ENCODE peak calls at places on chromosomes 6 and 20, in six cellular contexts. One of them, this sample, is unnamed.
A peak's percentile ranks its signal among the peaks of the same experiment; 100 is the strongest.

GRCh38 chr6:341914-342831 is 49.4 kb upstream of the IRF4 start:
- DNase-seq in stomach: no peak
- DNase-seq in A549: no peak
- DNase-seq in transverse colon: peak; percentile 53
- DNase-seq in gastrocnemius medialis: no peak
- DNase-seq in ovary: no peak
- DNase-seq in this sample: no peak

GRCh38 chr6:23176471-23176870 is 607.1 kb downstream of the HDGFL1 start:
- DNase-seq in stomach: no peak
- DNase-seq in A549: no peak
- DNase-seq in transverse colon: no peak
- DNase-seq in gastrocnemius medialis: no peak
- DNase-seq in ovary: no peak
- DNase-seq in this sample: no peak

GRCh38 chr6:138957903-138958302 is 30.1 kb downstream of the REPS1 start:
- DNase-seq in stomach: no peak
- DNase-seq in A549: no peak
- DNase-seq in transverse colon: no peak
- DNase-seq in gastrocnemius medialis: no peak
- DNase-seq in ovary: no peak
- DNase-seq in this sample: no peak

GRCh38 chr6:108876929-108877775 is 28.9 kb downstream of the ARMC2 start:
- DNase-seq in stomach: peak; percentile 55
- DNase-seq in A549: no peak
- DNase-seq in transverse colon: peak; percentile 53
- DNase-seq in gastrocnemius medialis: peak; percentile 70
- DNase-seq in ovary: no peak
- DNase-seq in this sample: peak; percentile 77

GRCh38 chr6:27777614-27778355 is 134.4 kb downstream of the OR2B2 start:
- DNase-seq in stomach: no peak
- DNase-seq in A549: peak; percentile 45
- DNase-seq in transverse colon: no peak
- DNase-seq in gastrocnemius medialis: no peak
- DNase-seq in ovary: no peak
- DNase-seq in this sample: no peak

GRCh38 chr20:57779401-57780003 is 69.7 kb upstream of the PMEPA1 start:
- DNase-seq in stomach: no peak
- DNase-seq in A549: peak; percentile 57
- DNase-seq in transverse colon: no peak
- DNase-seq in gastrocnemius medialis: no peak
- DNase-seq in ovary: no peak
- DNase-seq in this sample: no peak

GRCh38 chr6:129353067-129353466 is 356.9 kb downstream of the ARHGAP18 start:
- DNase-seq in stomach: peak; percentile 77
- DNase-seq in A549: no peak
- DNase-seq in transverse colon: peak; percentile 14
- DNase-seq in gastrocnemius medialis: no peak
- DNase-seq in ovary: no peak
- DNase-seq in this sample: no peak

GRCh38 chr6:111175135-111175534 is 87.8 kb downstream of the SLC16A10 start:
- DNase-seq in stomach: no peak
- DNase-seq in A549: no peak
- DNase-seq in transverse colon: no peak
- DNase-seq in gastrocnemius medialis: no peak
- DNase-seq in ovary: no peak
- DNase-seq in this sample: no peak

GRCh38 chr6:32855467-32856174 is 1.6 kb downstream of the PSMB9 start:
- DNase-seq in stomach: no peak
- DNase-seq in A549: no peak
- DNase-seq in transverse colon: no peak
- DNase-seq in gastrocnemius medialis: no peak
- DNase-seq in ovary: no peak
- DNase-seq in this sample: no peak

GRCh38 chr6:168120390-168121307 is 41.6 kb upstream of the FRMD1 start:
- DNase-seq in stomach: no peak
- DNase-seq in A549: no peak
- DNase-seq in transverse colon: no peak
- DNase-seq in gastrocnemius medialis: no peak
- DNase-seq in ovary: no peak
- DNase-seq in this sample: peak; percentile 9

GRCh38 chr6:35377002-35377401 is 34.6 kb downstream of the PPARD start:
- DNase-seq in stomach: no peak
- DNase-seq in A549: no peak
- DNase-seq in transverse colon: no peak
- DNase-seq in gastrocnemius medialis: no peak
- DNase-seq in ovary: no peak
- DNase-seq in this sample: no peak

GRCh38 chr6:167568407-167569024 is 243.6 kb downstream of the TTLL2 start:
- DNase-seq in stomach: no peak
- DNase-seq in A549: no peak
- DNase-seq in transverse colon: no peak
- DNase-seq in gastrocnemius medialis: no peak
- DNase-seq in ovary: no peak
- DNase-seq in this sample: peak; percentile 56

GRCh38 chr6:63352587-63353281 is 33.0 kb upstream of the LGSN start:
- DNase-seq in stomach: peak; percentile 45
- DNase-seq in A549: peak; percentile 57
- DNase-seq in transverse colon: peak; percentile 37
- DNase-seq in gastrocnemius medialis: peak; percentile 10
- DNase-seq in ovary: no peak
- DNase-seq in this sample: no peak

GRCh38 chr6:138575257-138575656 is 76.0 kb upstream of the NHSL1 start:
- DNase-seq in stomach: no peak
- DNase-seq in A549: no peak
- DNase-seq in transverse colon: no peak
- DNase-seq in gastrocnemius medialis: no peak
- DNase-seq in ovary: no peak
- DNase-seq in this sample: no peak

GRCh38 chr20:46222521-46223007 is 85.7 kb downstream of the CDH22 start:
- DNase-seq in stomach: peak; percentile 75
- DNase-seq in A549: no peak
- DNase-seq in transverse colon: no peak
- DNase-seq in gastrocnemius medialis: peak; percentile 87
- DNase-seq in ovary: peak; percentile 64
- DNase-seq in this sample: no peak

GRCh38 chr6:141470810-141471209 is 661.9 kb upstream of the GJE1 start:
- DNase-seq in stomach: no peak
- DNase-seq in A549: no peak
- DNase-seq in transverse colon: no peak
- DNase-seq in gastrocnemius medialis: no peak
- DNase-seq in ovary: no peak
- DNase-seq in this sample: no peak

GRCh38 chr6:11241793-11242201 is 9.3 kb upstream of the NEDD9 start:
- DNase-seq in stomach: peak; percentile 87
- DNase-seq in A549: no peak
- DNase-seq in transverse colon: peak; percentile 29
- DNase-seq in gastrocnemius medialis: no peak
- DNase-seq in ovary: peak; percentile 84
- DNase-seq in this sample: no peak
- TF ChIP-seq CTCF in stomach: peak; percentile 75
- TF ChIP-seq CTCF in A549: no peak
- TF ChIP-seq CTCF in transverse colon: peak; percentile 25
- TF ChIP-seq CTCF in gastrocnemius medialis: peak; percentile 61
- TF ChIP-seq CTCF in ovary: peak; percentile 53
- TF ChIP-seq CTCF in this sample: no peak

DNA sequence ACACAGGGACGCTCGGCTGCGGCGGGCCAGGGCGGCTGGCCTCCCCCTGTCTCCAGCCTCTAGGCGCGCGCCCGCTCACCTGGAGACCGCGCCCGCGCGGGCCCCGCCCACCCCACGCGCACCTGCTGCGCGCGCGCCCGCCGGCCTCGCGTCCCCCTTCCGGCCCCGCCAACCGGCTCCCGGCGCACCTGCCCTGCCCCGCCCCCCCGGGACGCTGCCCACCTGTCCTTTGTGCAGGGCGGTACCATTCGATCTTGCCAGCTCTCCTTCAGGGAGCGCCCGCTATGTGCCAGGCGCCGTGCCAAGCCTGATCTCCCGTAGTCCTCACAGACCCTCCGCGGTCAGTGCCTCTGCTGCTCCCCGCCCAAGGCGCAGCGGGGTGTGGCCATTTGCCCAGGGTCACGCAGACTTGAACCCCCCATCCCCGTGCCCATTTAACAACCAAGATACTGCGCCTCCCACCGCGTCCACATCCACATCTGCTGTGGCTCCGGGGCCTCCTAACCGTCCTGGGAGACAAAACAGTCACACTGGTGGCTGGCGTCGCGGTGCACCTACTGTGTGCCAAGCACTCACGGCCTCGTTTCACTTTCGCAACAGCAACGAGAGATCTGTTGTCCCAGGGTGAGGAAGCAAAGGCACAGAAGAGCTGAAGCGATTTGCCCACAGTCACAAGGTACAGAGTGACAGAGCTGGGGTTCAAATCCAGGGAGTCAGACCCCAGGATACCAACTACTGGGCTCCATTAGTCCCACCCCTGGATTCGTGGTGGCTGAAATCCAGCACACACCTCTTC is 48.1 kb downstream of the NOL4L start:
- DNase-seq in stomach: peak; percentile 90
- DNase-seq in A549: no peak
- DNase-seq in transverse colon: peak; percentile 91
- DNase-seq in gastrocnemius medialis: no peak
- DNase-seq in ovary: peak; percentile 51
- DNase-seq in this sample: no peak
- TF ChIP-seq POLR2A in stomach: no peak
- TF ChIP-seq POLR2A in A549: no peak
- TF ChIP-seq POLR2A in transverse colon: no peak
- TF ChIP-seq POLR2A in gastrocnemius medialis: no peak
- TF ChIP-seq POLR2A in ovary: no peak
- TF ChIP-seq POLR2A in this sample: no peak

DNA sequence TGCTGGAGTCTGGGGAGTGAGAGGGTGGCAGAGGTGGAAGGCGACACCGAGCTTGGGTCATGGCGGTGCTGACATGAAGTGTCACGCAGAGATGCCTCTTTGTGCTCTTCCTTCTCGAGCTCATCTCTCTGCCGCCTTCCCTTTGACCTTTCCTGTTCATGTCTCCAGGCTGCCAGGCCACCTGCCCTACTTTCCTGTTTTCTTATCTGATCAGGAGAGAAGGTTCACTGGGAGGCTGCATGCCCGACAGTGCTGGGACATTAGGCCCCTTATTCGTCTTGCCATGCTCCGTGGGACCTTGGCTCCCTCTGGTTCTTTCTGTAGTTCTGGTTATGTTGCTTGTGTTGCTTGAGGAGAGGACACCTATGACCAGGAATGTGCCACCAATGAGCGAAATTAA is 33.2 kb downstream of the CST8 start:
- DNase-seq in stomach: no peak
- DNase-seq in A549: no peak
- DNase-seq in transverse colon: no peak
- DNase-seq in gastrocnemius medialis: no peak
- DNase-seq in ovary: no peak
- DNase-seq in this sample: no peak
- H3K4me3 ChIP-seq in stomach: no peak overlapping the region
- H3K4me3 ChIP-seq in A549: no peak overlapping the region
- H3K4me3 ChIP-seq in transverse colon: no peak overlapping the region
- H3K4me3 ChIP-seq in gastrocnemius medialis: no peak overlapping the region
- H3K4me3 ChIP-seq in ovary: no peak overlapping the region
- H3K4me3 ChIP-seq in this sample: no peak overlapping the region

DNA sequence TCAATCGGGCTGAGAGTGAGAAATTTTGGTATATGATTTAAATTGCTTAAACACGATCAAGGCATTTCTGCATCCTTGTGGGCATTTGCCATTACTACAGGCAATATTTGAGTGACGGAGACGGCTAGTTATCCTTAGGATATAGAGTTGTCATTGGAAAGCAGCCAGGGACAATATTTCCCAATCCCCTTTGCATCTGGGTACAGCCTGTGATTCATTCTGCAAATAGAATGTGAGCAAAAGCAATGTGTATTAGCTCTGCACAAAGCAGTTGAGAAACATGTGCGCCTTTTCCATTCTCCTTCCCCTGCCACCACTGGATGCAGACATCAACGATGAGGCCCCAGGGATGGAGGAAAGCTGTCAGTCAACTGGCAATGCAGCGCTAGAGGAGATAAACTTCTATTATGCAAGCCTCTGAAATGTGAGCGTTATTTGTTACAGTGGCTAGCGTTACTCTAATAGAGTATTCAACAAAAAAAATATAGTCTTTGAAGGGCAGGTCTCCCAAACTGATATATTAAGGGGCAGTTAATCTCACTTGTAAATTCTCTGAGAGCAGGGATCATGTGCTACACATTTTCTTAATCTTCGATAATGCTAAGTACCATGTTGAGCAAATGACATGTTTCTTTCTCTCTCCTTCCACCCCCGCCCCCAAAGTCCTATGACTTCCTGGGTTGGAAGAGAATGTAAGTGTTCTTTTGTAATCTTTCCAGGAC is 37.1 kb upstream of the NCOA3 start:
- DNase-seq in stomach: peak; percentile 59
- DNase-seq in A549: peak; percentile 99
- DNase-seq in transverse colon: peak; percentile 50
- DNase-seq in gastrocnemius medialis: peak; percentile 92
- DNase-seq in ovary: no peak
- DNase-seq in this sample: peak; percentile 94
- TF ChIP-seq CTCF in stomach: no peak
- TF ChIP-seq CTCF in A549: no peak
- TF ChIP-seq CTCF in transverse colon: peak; percentile 36
- TF ChIP-seq CTCF in gastrocnemius medialis: peak; percentile 65
- TF ChIP-seq CTCF in ovary: no peak
- TF ChIP-seq CTCF in this sample: no peak

DNA sequence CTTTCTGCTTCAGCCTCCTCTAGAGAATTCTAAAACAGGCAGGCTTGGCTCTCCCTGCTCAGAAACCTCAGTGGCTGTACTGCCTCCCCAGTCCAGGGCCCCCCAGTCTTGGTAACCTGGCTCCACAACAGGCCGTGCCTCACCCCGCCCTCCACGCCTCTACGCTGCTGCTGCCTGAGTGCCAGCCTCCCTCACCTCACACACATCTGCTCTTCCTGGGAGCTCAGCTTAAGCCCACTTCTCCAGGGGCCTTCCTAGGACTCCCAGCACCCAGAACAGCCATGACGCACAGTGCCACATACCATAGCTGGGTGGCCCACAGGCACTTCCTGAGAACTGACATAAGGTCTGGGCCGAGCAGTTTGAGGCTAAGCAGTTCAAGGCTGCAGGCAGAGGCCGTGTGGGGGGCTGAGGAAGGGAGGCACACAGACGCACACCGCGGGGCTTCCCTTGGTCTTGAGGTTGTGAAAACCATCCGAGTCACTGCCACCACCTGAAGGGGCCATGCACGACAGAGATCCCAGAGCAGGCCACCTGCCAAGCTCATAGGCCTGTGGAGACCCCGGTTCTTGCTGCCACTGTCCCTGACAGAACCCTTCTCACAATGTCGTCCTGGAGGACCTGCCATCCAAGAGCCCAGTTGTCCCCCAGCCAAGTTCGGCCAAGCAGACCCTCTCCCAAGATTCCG is 42.6 kb downstream of the DSTN start:
- DNase-seq in stomach: no peak
- DNase-seq in A549: peak; percentile 38
- DNase-seq in transverse colon: peak; percentile 43
- DNase-seq in gastrocnemius medialis: no peak
- DNase-seq in ovary: peak; percentile 37
- DNase-seq in this sample: peak; percentile 19
- TF ChIP-seq POLR2A in stomach: no peak
- TF ChIP-seq POLR2A in A549: no peak
- TF ChIP-seq POLR2A in transverse colon: peak; percentile 22
- TF ChIP-seq POLR2A in gastrocnemius medialis: no peak
- TF ChIP-seq POLR2A in ovary: no peak
- TF ChIP-seq POLR2A in this sample: no peak

DNA sequence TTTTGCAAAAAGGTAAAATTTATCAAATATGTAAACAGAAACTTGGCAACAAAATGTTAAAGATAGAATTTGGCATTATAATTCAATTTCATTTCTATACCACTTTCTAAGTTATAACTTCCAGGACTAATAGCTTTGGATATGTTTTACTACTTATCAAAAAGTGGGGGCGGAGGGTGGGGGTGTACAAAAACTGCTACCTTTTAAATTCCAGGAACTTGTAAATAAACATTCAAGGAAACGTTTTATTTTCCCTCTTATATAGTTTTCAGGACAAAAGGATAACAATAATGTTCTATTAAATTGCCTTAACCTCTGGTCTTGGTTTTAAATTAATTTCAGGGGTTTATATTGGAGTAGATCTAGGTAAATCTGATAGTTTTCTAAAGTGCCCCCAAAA is 103.8 kb downstream of the DST start:
- DNase-seq in stomach: no peak
- DNase-seq in A549: no peak
- DNase-seq in transverse colon: no peak
- DNase-seq in gastrocnemius medialis: no peak
- DNase-seq in ovary: no peak
- DNase-seq in this sample: no peak
- H3K4me3 ChIP-seq in stomach: peak overlapping the region; percentile 60
- H3K4me3 ChIP-seq in A549: no peak overlapping the region
- H3K4me3 ChIP-seq in transverse colon: no peak overlapping the region
- H3K4me3 ChIP-seq in gastrocnemius medialis: peak overlapping the region; percentile 75
- H3K4me3 ChIP-seq in ovary: peak overlapping the region; percentile 61
- H3K4me3 ChIP-seq in this sample: no peak overlapping the region